ENCODE peak calls at places on chromosomes 12 and 14, in eight cellular contexts. T is upper lobe of right lung, J is AG09319, E is activated B cell treated with CpG ODN at 0.5 μM for 24 hours, C is endothelial cell, O is MCF 10A, R is tibial artery, M is BE2C. U is an unnamed sample.

GRCh38 chr12:39905152-39905551 is 200.7 kb downstream of the SLC2A13 start:
- DNase-seq in E (no peak), R (peak; percentile 74), O (peak; percentile 1), T (no peak), C (no peak), J (peak; percentile 47), M (peak; percentile 73), U (no peak)

GRCh38 chr12:118582863-118583262 is 206.5 kb downstream of the SUDS3 start:
- DNase-seq in E (no peak), C (no peak), O (no peak), J (no peak), M (no peak), T (no peak), R (no peak), U (no peak)

GRCh38 chr14:104460920-104461651 is 118.5 kb upstream of the C14orf180 start:
- DNase-seq in T (no peak), J (no peak), C (no peak), R (no peak), M (no peak), E (no peak), O (no peak), U (no peak)

GRCh38 chr12:109993091-109993490 is 3.1 kb downstream of the GIT2 start:
- DNase-seq in R (no peak), O (no peak), T (no peak), M (no peak), J (no peak), C (no peak), E (no peak), U (no peak)

GRCh38 chr12:52216807-52217206 is 16.2 kb upstream of the KRT7 start:
- DNase-seq in O (no peak), J (no peak), T (peak; percentile 67), E (no peak), C (no peak), M (peak; percentile 33), R (peak; percentile 26), U (no peak)

GRCh38 chr14:29926228-29926627 is 1.4 kb downstream of the PRKD1 start:
- DNase-seq in R (no peak), O (no peak), C (no peak), E (no peak), J (no peak), M (no peak), T (no peak), U (no peak)

GRCh38 chr12:120678572-120678971 is 8.4 kb upstream of the MLEC start:
- DNase-seq in O (peak; percentile 1), M (no peak), T (no peak), R (no peak), C (no peak), E (no peak), J (no peak), U (no peak)

GRCh38 chr14:93023039-93023438 is 92.7 kb downstream of the ITPK1 start:
- DNase-seq in J (no peak), M (peak; percentile 80), C (no peak), E (no peak), O (no peak), R (no peak), T (no peak), U (no peak)

GRCh38 chr12:53170876-53171724 is 9.4 kb upstream of the ZNF740 start:
- DNase-seq in O (no peak), J (no peak), R (no peak), M (peak; percentile 47), T (no peak), C (no peak), E (no peak), U (no peak)

GRCh38 chr12:105107497-105108371 is at the start of gene WASHC4:
- DNase-seq in M (peak; percentile 98), O (peak; percentile 93), J (peak; percentile 71), T (peak; percentile 98), E (peak; percentile 95), R (peak; percentile 95), C (peak; percentile 97), U (peak; percentile 95)

GRCh38 chr12:7089196-7089871 is 2.9 kb downstream of the C1R start:
- DNase-seq in J (no peak), M (no peak), R (no peak), C (no peak), E (no peak), O (no peak), T (no peak), U (no peak)

GRCh38 chr12:6148061-6148460 is 23.6 kb upstream of the VWF start:
- DNase-seq in E (no peak), O (no peak), C (no peak), R (no peak), T (no peak), J (no peak), M (no peak), U (no peak)

GRCh38 chr14:72941286-72941985 is 15.2 kb downstream of the DCAF4 start:
- DNase-seq in J (no peak), O (no peak), E (no peak), T (no peak), C (no peak), R (no peak), M (no peak), U (no peak)

GRCh38 chr14:72939630-72940029 is 13.4 kb downstream of the DCAF4 start:
- DNase-seq in T (no peak), C (no peak), J (no peak), M (no peak), O (no peak), R (no peak), E (no peak), U (no peak)

GRCh38 chr14:72943876-72944430 is 17.7 kb downstream of the DCAF4 start:
- DNase-seq in R (no peak), O (no peak), M (no peak), J (no peak), C (no peak), T (no peak), E (no peak), U (no peak)

GRCh38 chr14:72945628-72946027 is 19.4 kb downstream of the DCAF4 start:
- DNase-seq in M (no peak), T (no peak), R (no peak), E (no peak), J (no peak), O (no peak), C (no peak), U (no peak)

GRCh38 chr14:72942934-72943333 is 16.7 kb downstream of the DCAF4 start:
- DNase-seq in J (no peak), O (no peak), M (no peak), R (no peak), E (no peak), C (no peak), T (no peak), U (no peak)
- TF ChIP-seq CTCF in J (no peak), O (no peak), M (peak; percentile 26), R (no peak), E (no peak), C (no peak), T (no peak), U (no peak)

DNA sequence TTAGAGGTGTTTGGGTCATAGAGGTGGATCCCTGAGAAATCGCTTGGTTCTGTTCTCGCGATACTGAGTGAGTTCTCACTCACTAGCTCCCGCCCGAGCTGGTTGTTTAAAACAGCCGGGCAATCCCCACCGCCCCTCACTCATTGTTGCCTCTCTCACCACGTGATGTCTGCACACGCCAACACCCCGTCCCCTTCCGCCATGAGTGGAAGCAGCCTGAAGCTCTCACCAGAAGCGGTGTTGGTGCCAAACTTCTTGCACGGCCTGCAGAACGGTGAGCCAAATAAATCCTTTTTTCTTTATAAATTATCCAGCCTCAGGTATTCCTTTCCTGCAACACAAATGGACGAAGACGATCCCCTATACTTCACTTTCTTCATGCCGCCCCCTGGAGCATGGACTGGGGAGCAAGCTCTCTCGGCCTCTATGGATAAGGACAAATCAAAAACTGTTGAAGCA is 45.4 kb upstream of the CCND2 start:
- DNase-seq in O (no peak), C (no peak), T (no peak), M (no peak), R (no peak), E (no peak), J (no peak), U (no peak)
- TF ChIP-seq CTCF in O (no peak), C (no peak), T (no peak), M (no peak), R (no peak), E (no peak), J (no peak), U (no peak)

DNA sequence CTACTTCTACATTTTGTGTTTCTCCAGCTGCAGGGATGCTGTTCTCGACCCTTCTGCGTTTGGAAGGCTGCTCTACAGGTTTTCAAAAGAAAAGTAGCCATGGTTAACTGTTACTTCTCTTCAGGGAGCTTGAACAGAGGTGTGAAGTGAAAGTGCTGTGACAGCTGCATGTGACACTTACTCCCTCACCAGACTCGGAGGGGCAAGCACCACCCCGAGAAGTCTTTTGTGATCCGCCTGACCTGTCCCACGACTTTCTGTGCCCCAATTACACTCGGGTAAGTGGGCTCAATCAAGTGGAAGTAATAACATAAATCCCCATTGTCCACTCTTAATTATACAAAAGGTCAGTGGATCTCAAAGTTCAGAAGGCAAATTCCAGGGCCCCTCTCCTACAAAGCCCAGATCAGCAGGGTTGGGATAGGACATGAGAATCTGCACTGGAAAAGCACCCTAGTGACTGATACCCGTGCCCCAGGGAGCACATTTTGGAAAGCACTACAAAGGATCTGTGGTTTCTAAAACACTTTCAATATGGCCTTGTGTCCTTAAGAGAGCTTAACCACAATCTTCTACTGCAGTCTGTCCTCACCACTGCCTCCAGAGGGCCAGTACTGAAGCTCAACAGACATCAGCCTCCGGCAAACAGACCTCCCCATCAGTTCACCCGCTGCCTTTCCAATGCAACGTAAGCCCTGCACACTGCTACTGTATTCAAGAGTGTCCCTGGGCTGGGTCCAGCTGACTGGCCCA is 11.6 kb downstream of the FICD start:
- DNase-seq in R (no peak), J (no peak), C (no peak), T (no peak), O (no peak), E (no peak), M (no peak), U (peak; percentile 82)
- TF ChIP-seq CTCF in R (no peak), J (peak; percentile 8), C (no peak), T (no peak), O (no peak), E (no peak), M (no peak), U (peak; percentile 50)

GRCh38 chr14:52729925-52730707 is at the start of gene STYX:
- DNase-seq in E (peak; percentile 95), R (peak; percentile 99), T (peak; percentile 100), M (peak; percentile 100), C (peak; percentile 98), O (peak; percentile 98), J (peak; percentile 92), U (peak; percentile 94)
- TF ChIP-seq CTCF in E (no peak), R (peak; percentile 35), T (peak; percentile 17), M (no peak), C (peak; percentile 13), O (no peak), J (no peak), U (no peak)

DNA sequence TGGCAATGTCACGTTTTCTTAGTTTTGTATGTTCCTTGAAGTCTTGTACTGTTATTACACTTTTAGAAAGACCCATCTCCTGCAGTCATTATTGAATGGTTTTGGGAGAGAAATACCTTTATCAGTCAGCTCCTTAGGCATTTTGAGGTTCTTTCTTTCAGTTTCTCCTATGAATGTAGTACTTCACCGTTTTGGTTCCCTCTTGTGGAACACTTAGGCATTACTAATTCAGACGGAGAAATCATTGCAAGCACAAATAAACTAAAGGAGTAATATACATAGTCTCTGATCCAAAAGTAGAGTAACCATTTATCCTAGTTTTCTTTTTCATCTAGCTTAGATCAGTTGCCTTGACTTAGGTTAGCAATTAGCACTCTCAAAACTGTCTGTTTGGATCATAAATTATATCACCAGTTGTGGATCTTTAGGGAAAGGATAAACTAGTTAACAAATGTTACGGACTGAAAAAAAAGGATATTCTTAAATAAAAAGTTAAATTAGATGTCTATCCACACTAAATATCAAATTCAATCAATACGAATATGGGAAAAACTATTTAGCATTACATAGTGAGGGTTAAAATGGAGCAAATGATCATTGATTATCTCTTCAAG is 1538.3 kb upstream of the SEL1L start:
- DNase-seq in R (no peak), J (no peak), E (no peak), O (peak; percentile 54), C (peak; percentile 22), T (no peak), M (no peak), U (peak; percentile 51)
- TF ChIP-seq CTCF in R (no peak), J (peak; percentile 13), E (no peak), O (no peak), C (peak; percentile 63), T (peak; percentile 17), M (peak; percentile 35), U (peak; percentile 49)